ENCODE peak calls at places on chromosomes 1 and 21, in nine cellular contexts. One of them, this sample, is unnamed.

GRCh38 chr1:93988634-93989350 is 79.6 kb upstream of the GCLM start:
- DNase-seq in sigmoid colon: no peak
- DNase-seq in right lobe of liver: no peak
- DNase-seq in body of pancreas: no peak
- DNase-seq in uterus: no peak
- DNase-seq in A549: no peak
- DNase-seq in stomach: no peak
- DNase-seq in suprapubic skin: no peak
- DNase-seq in lower leg skin: no peak
- DNase-seq in this sample: no peak

GRCh38 chr1:47593001-47593568 is 155.2 kb downstream of the FOXD2 start:
- DNase-seq in sigmoid colon: no peak
- DNase-seq in right lobe of liver: no peak
- DNase-seq in body of pancreas: no peak
- DNase-seq in uterus: no peak
- DNase-seq in A549: no peak
- DNase-seq in stomach: no peak
- DNase-seq in suprapubic skin: peak
- DNase-seq in lower leg skin: peak
- DNase-seq in this sample: no peak

GRCh38 chr1:10906866-10907519 is 105.5 kb upstream of the TARDBP start:
- DNase-seq in sigmoid colon: no peak
- DNase-seq in right lobe of liver: no peak
- DNase-seq in body of pancreas: no peak
- DNase-seq in uterus: no peak
- DNase-seq in A549: no peak
- DNase-seq in stomach: no peak
- DNase-seq in suprapubic skin: no peak
- DNase-seq in lower leg skin: no peak
- DNase-seq in this sample: peak

GRCh38 chr1:212495843-212496494 is 63.2 kb downstream of the NENF start:
- DNase-seq in sigmoid colon: peak
- DNase-seq in right lobe of liver: no peak
- DNase-seq in body of pancreas: no peak
- DNase-seq in uterus: no peak
- DNase-seq in A549: no peak
- DNase-seq in stomach: no peak
- DNase-seq in suprapubic skin: no peak
- DNase-seq in lower leg skin: no peak
- DNase-seq in this sample: no peak

GRCh38 chr21:43353282-43354010 is 73.5 kb downstream of the SIK1 start:
- DNase-seq in sigmoid colon: no peak
- DNase-seq in right lobe of liver: no peak
- DNase-seq in body of pancreas: no peak
- DNase-seq in uterus: no peak
- DNase-seq in A549: no peak
- DNase-seq in stomach: no peak
- DNase-seq in suprapubic skin: no peak
- DNase-seq in lower leg skin: no peak
- DNase-seq in this sample: no peak

GRCh38 chr1:69305621-69306020 is 262.1 kb upstream of the LRRC7 start:
- DNase-seq in sigmoid colon: no peak
- DNase-seq in right lobe of liver: no peak
- DNase-seq in body of pancreas: no peak
- DNase-seq in uterus: no peak
- DNase-seq in A549: peak
- DNase-seq in stomach: no peak
- DNase-seq in suprapubic skin: no peak
- DNase-seq in lower leg skin: no peak
- DNase-seq in this sample: no peak

GRCh38 chr1:67853704-67854103 is 20.4 kb upstream of the GNG12 start:
- DNase-seq in sigmoid colon: no peak
- DNase-seq in right lobe of liver: peak
- DNase-seq in body of pancreas: peak
- DNase-seq in uterus: peak
- DNase-seq in A549: peak
- DNase-seq in stomach: peak
- DNase-seq in suprapubic skin: no peak
- DNase-seq in lower leg skin: no peak
- DNase-seq in this sample: no peak

GRCh38 chr1:152707860-152708259 is at the start of gene LCE4A:
- DNase-seq in sigmoid colon: no peak
- DNase-seq in right lobe of liver: no peak
- DNase-seq in body of pancreas: no peak
- DNase-seq in uterus: no peak
- DNase-seq in A549: no peak
- DNase-seq in stomach: no peak
- DNase-seq in suprapubic skin: no peak
- DNase-seq in lower leg skin: no peak
- DNase-seq in this sample: no peak

GRCh38 chr1:168320805-168321577 is 40.3 kb downstream of the TBX19 start:
- DNase-seq in sigmoid colon: peak
- DNase-seq in right lobe of liver: no peak
- DNase-seq in body of pancreas: peak
- DNase-seq in uterus: peak
- DNase-seq in A549: peak
- DNase-seq in stomach: no peak
- DNase-seq in suprapubic skin: no peak
- DNase-seq in lower leg skin: no peak
- DNase-seq in this sample: no peak

GRCh38 chr1:6070450-6070974 is 24.8 kb downstream of the KCNAB2 start:
- DNase-seq in sigmoid colon: no peak
- DNase-seq in right lobe of liver: no peak
- DNase-seq in body of pancreas: no peak
- DNase-seq in uterus: no peak
- DNase-seq in A549: no peak
- DNase-seq in stomach: no peak
- DNase-seq in suprapubic skin: no peak
- DNase-seq in lower leg skin: no peak
- DNase-seq in this sample: no peak

GRCh38 chr21:43691801-43692200 is 27.1 kb upstream of the PDXK start:
- DNase-seq in sigmoid colon: no peak
- DNase-seq in right lobe of liver: no peak
- DNase-seq in body of pancreas: no peak
- DNase-seq in uterus: no peak
- DNase-seq in A549: no peak
- DNase-seq in stomach: no peak
- DNase-seq in suprapubic skin: no peak
- DNase-seq in lower leg skin: no peak
- DNase-seq in this sample: no peak

GRCh38 chr1:201447911-201448871 is 20.8 kb downstream of the PHLDA3 start:
- DNase-seq in sigmoid colon: peak
- DNase-seq in right lobe of liver: peak
- DNase-seq in body of pancreas: peak
- DNase-seq in uterus: peak
- DNase-seq in A549: peak
- DNase-seq in stomach: peak
- DNase-seq in suprapubic skin: peak
- DNase-seq in lower leg skin: peak
- DNase-seq in this sample: peak

GRCh38 chr1:195472298-195472697 is 1135.9 kb downstream of the KCNT2 start:
- DNase-seq in sigmoid colon: no peak
- DNase-seq in right lobe of liver: no peak
- DNase-seq in body of pancreas: no peak
- DNase-seq in uterus: no peak
- DNase-seq in A549: no peak
- DNase-seq in stomach: no peak
- DNase-seq in suprapubic skin: no peak
- DNase-seq in lower leg skin: no peak
- DNase-seq in this sample: no peak

GRCh38 chr1:73755649-73756048 is 442.3 kb downstream of the LRRIQ3 start:
- DNase-seq in sigmoid colon: no peak
- DNase-seq in right lobe of liver: no peak
- DNase-seq in body of pancreas: no peak
- DNase-seq in uterus: no peak
- DNase-seq in A549: no peak
- DNase-seq in stomach: no peak
- DNase-seq in suprapubic skin: no peak
- DNase-seq in lower leg skin: no peak
- DNase-seq in this sample: no peak

GRCh38 chr1:211334986-211335385 is 8.4 kb downstream of the TRAF5 start:
- DNase-seq in sigmoid colon: no peak
- DNase-seq in right lobe of liver: no peak
- DNase-seq in body of pancreas: no peak
- DNase-seq in uterus: no peak
- DNase-seq in A549: no peak
- DNase-seq in stomach: no peak
- DNase-seq in suprapubic skin: no peak
- DNase-seq in lower leg skin: no peak
- DNase-seq in this sample: no peak

GRCh38 chr1:182229907-182230522 is 161.6 kb downstream of the GLUL start:
- DNase-seq in sigmoid colon: no peak
- DNase-seq in right lobe of liver: no peak
- DNase-seq in body of pancreas: no peak
- DNase-seq in uterus: no peak
- DNase-seq in A549: no peak
- DNase-seq in stomach: no peak
- DNase-seq in suprapubic skin: no peak
- DNase-seq in lower leg skin: no peak
- DNase-seq in this sample: no peak

GRCh38 chr1:231807498-231807897 is 180.9 kb downstream of the DISC1 start:
- DNase-seq in sigmoid colon: no peak
- DNase-seq in right lobe of liver: no peak
- DNase-seq in body of pancreas: no peak
- DNase-seq in uterus: no peak
- DNase-seq in A549: no peak
- DNase-seq in stomach: no peak
- DNase-seq in suprapubic skin: no peak
- DNase-seq in lower leg skin: no peak
- DNase-seq in this sample: no peak

GRCh38 chr1:191151321-191151807 is 673.7 kb upstream of the BRINP3 start:
- DNase-seq in sigmoid colon: no peak
- DNase-seq in right lobe of liver: no peak
- DNase-seq in body of pancreas: no peak
- DNase-seq in uterus: no peak
- DNase-seq in A549: no peak
- DNase-seq in stomach: no peak
- DNase-seq in suprapubic skin: no peak
- DNase-seq in lower leg skin: no peak
- DNase-seq in this sample: peak

GRCh38 chr1:25116832-25117231 is 115.5 kb downstream of the SYF2 start:
- DNase-seq in sigmoid colon: no peak
- DNase-seq in right lobe of liver: no peak
- DNase-seq in body of pancreas: no peak
- DNase-seq in uterus: no peak
- DNase-seq in A549: no peak
- DNase-seq in stomach: no peak
- DNase-seq in suprapubic skin: no peak
- DNase-seq in lower leg skin: no peak
- DNase-seq in this sample: no peak

GRCh38 chr1:25118554-25118953 is 113.7 kb downstream of the SYF2 start:
- DNase-seq in sigmoid colon: no peak
- DNase-seq in right lobe of liver: no peak
- DNase-seq in body of pancreas: no peak
- DNase-seq in uterus: no peak
- DNase-seq in A549: no peak
- DNase-seq in stomach: no peak
- DNase-seq in suprapubic skin: no peak
- DNase-seq in lower leg skin: no peak
- DNase-seq in this sample: no peak

GRCh38 chr1:25120286-25120685 is 112.0 kb downstream of the SYF2 start:
- DNase-seq in sigmoid colon: no peak
- DNase-seq in right lobe of liver: no peak
- DNase-seq in body of pancreas: no peak
- DNase-seq in uterus: no peak
- DNase-seq in A549: no peak
- DNase-seq in stomach: no peak
- DNase-seq in suprapubic skin: no peak
- DNase-seq in lower leg skin: no peak
- DNase-seq in this sample: no peak

GRCh38 chr1:25112400-25112799 is 119.9 kb downstream of the SYF2 start:
- DNase-seq in sigmoid colon: no peak
- DNase-seq in right lobe of liver: no peak
- DNase-seq in body of pancreas: no peak
- DNase-seq in uterus: no peak
- DNase-seq in A549: no peak
- DNase-seq in stomach: no peak
- DNase-seq in suprapubic skin: no peak
- DNase-seq in lower leg skin: no peak
- DNase-seq in this sample: no peak

GRCh38 chr1:25117233-25117823 is 115.0 kb downstream of the SYF2 start:
- DNase-seq in sigmoid colon: no peak
- DNase-seq in right lobe of liver: no peak
- DNase-seq in body of pancreas: no peak
- DNase-seq in uterus: no peak
- DNase-seq in A549: peak
- DNase-seq in stomach: peak
- DNase-seq in suprapubic skin: no peak
- DNase-seq in lower leg skin: no peak
- DNase-seq in this sample: no peak
- TF ChIP-seq CTCF in sigmoid colon: no peak
- TF ChIP-seq CTCF in right lobe of liver: peak
- TF ChIP-seq CTCF in body of pancreas: no peak
- TF ChIP-seq CTCF in uterus: no peak
- TF ChIP-seq CTCF in A549: no peak
- TF ChIP-seq CTCF in stomach: no peak
- TF ChIP-seq CTCF in suprapubic skin: no peak
- TF ChIP-seq CTCF in lower leg skin: no peak
- TF ChIP-seq CTCF in this sample: no peak

GRCh38 chr1:205749826-205750682 is at the start of gene NUCKS1:
- DNase-seq in sigmoid colon: peak
- DNase-seq in right lobe of liver: peak
- DNase-seq in body of pancreas: peak
- DNase-seq in uterus: peak
- DNase-seq in A549: peak
- DNase-seq in stomach: peak
- DNase-seq in suprapubic skin: peak
- DNase-seq in lower leg skin: peak
- DNase-seq in this sample: peak
- TF ChIP-seq POLR2A in sigmoid colon: peak
- TF ChIP-seq POLR2A in right lobe of liver: peak
- TF ChIP-seq POLR2A in body of pancreas: peak
- TF ChIP-seq POLR2A in uterus: peak
- TF ChIP-seq POLR2A in A549: no peak
- TF ChIP-seq POLR2A in stomach: no peak
- TF ChIP-seq POLR2A in suprapubic skin: no peak
- TF ChIP-seq POLR2A in lower leg skin: no peak
- TF ChIP-seq POLR2A in this sample: no peak

GRCh38 chr1:110786802-110787327 is 86.1 kb upstream of the CD53 start:
- DNase-seq in sigmoid colon: no peak
- DNase-seq in right lobe of liver: no peak
- DNase-seq in body of pancreas: no peak
- DNase-seq in uterus: no peak
- DNase-seq in A549: no peak
- DNase-seq in stomach: no peak
- DNase-seq in suprapubic skin: no peak
- DNase-seq in lower leg skin: no peak
- DNase-seq in this sample: no peak
- H3K4me3 ChIP-seq in sigmoid colon: no peak
- H3K4me3 ChIP-seq in right lobe of liver: no peak
- H3K4me3 ChIP-seq in body of pancreas: no peak
- H3K4me3 ChIP-seq in uterus: no peak
- H3K4me3 ChIP-seq in A549: no peak
- H3K4me3 ChIP-seq in stomach: no peak
- H3K4me3 ChIP-seq in suprapubic skin: no peak
- H3K4me3 ChIP-seq in lower leg skin: no peak
- H3K4me3 ChIP-seq in this sample: no peak

DNA sequence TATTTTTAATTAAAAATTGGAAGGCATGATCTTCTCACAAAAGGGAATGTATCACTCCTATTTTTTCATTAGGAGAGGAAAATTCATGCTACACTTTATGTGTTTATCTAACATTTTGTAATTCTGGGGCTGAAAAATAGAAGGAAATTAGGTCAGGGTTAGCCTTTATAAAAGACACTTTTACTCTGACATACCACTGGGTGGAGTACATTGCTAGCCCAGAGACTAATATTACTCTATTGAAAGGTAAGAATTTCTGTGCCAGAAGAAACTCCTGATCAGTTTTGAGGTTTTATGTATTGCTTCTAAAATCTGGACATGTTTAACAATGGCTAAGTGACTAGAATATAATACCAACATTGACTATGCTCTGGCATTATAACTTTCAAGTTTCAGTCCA is 724.6 kb downstream of the USP25 start:
- DNase-seq in sigmoid colon: no peak
- DNase-seq in right lobe of liver: no peak
- DNase-seq in body of pancreas: no peak
- DNase-seq in uterus: no peak
- DNase-seq in A549: peak
- DNase-seq in stomach: no peak
- DNase-seq in suprapubic skin: no peak
- DNase-seq in lower leg skin: no peak
- DNase-seq in this sample: no peak
- TF ChIP-seq CTCF in sigmoid colon: no peak
- TF ChIP-seq CTCF in right lobe of liver: peak
- TF ChIP-seq CTCF in body of pancreas: peak
- TF ChIP-seq CTCF in uterus: no peak
- TF ChIP-seq CTCF in A549: peak
- TF ChIP-seq CTCF in stomach: no peak
- TF ChIP-seq CTCF in suprapubic skin: no peak
- TF ChIP-seq CTCF in lower leg skin: no peak
- TF ChIP-seq CTCF in this sample: no peak

This sample was measured in spleen.